ENCODE peak calls at places on chromosome 1, in seven cellular contexts. S, B, X, G, I, T and Z are unnamed samples.

GRCh38 chr1:245084551-245084950 is 70.2 kb upstream of the KIF26B start:
- DNase-seq in S (no peak), B (no peak), X (no peak), G (no peak), I (no peak), T (no peak), Z (no peak)

GRCh38 chr1:55150880-55151582 is 64.1 kb downstream of the USP24 start:
- DNase-seq in S (peak), B (no peak), X (no peak), G (no peak), I (no peak), T (no peak), Z (no peak)

GRCh38 chr1:20194770-20195463 is 8.6 kb upstream of the PLA2G2C start:
- DNase-seq in S (peak), B (peak), X (peak), G (peak), I (no peak), T (peak), Z (peak)

GRCh38 chr1:15090373-15090772 is 63.2 kb upstream of the TMEM51 start:
- DNase-seq in S (no peak), B (no peak), X (no peak), G (no peak), I (no peak), T (no peak), Z (peak)

GRCh38 chr1:1371354-1371740 is 3.7 kb downstream of the AURKAIP1 start:
- DNase-seq in S (peak), B (peak), X (peak), G (no peak), I (peak), T (no peak), Z (no peak)

GRCh38 chr1:210362526-210362925 is 33.8 kb downstream of the HHAT start:
- DNase-seq in S (no peak), B (no peak), X (peak), G (no peak), I (peak), T (no peak), Z (no peak)

GRCh38 chr1:230907472-230908205 is 39.3 kb upstream of the C1orf198 start:
- DNase-seq in S (no peak), B (no peak), X (no peak), G (no peak), I (no peak), T (no peak), Z (no peak)

GRCh38 chr1:53400761-53401379 is 58.3 kb upstream of the DMRTB1 start:
- DNase-seq in S (no peak), B (no peak), X (no peak), G (no peak), I (peak), T (no peak), Z (no peak)

GRCh38 chr1:96587222-96587621 is 134.4 kb upstream of the PTBP2 start:
- DNase-seq in S (no peak), B (no peak), X (no peak), G (no peak), I (peak), T (no peak), Z (no peak)

GRCh38 chr1:45359882-45360513 is 19.8 kb upstream of the MUTYH start:
- DNase-seq in S (peak), B (peak), X (peak), G (no peak), I (peak), T (peak), Z (no peak)

GRCh38 chr1:87017994-87018672 is 103.7 kb downstream of the HS2ST1 start:
- DNase-seq in S (no peak), B (no peak), X (peak), G (no peak), I (no peak), T (no peak), Z (no peak)

GRCh38 chr1:186849271-186849671 is 20.5 kb downstream of the PLA2G4A start:
- DNase-seq in S (peak), B (no peak), X (no peak), G (no peak), I (no peak), T (no peak), Z (no peak)

GRCh38 chr1:198165927-198166647 is 9.3 kb downstream of the NEK7 start:
- DNase-seq in S (no peak), B (no peak), X (no peak), G (no peak), I (no peak), T (no peak), Z (no peak)

GRCh38 chr1:184881941-184882648 is 92.2 kb downstream of the NIBAN1 start:
- DNase-seq in S (peak), B (no peak), X (peak), G (no peak), I (peak), T (no peak), Z (no peak)

GRCh38 chr1:94883688-94884087 is 43.2 kb downstream of the CNN3 start:
- DNase-seq in S (no peak), B (no peak), X (peak), G (no peak), I (peak), T (peak), Z (no peak)

GRCh38 chr1:85274969-85275453 is 1.4 kb downstream of the BCL10 start:
- DNase-seq in S (no peak), B (no peak), X (peak), G (no peak), I (no peak), T (peak), Z (no peak)

GRCh38 chr1:177077006-177077405 is 87.5 kb downstream of the ASTN1 start:
- DNase-seq in S (no peak), B (no peak), X (no peak), G (no peak), I (no peak), T (no peak), Z (no peak)

GRCh38 chr1:11535761-11536572 is 57.0 kb downstream of the DISP3 start:
- DNase-seq in S (no peak), B (no peak), X (no peak), G (no peak), I (peak), T (no peak), Z (no peak)

GRCh38 chr1:240806201-240806745 is 194.3 kb upstream of the GREM2 start:
- DNase-seq in S (no peak), B (no peak), X (no peak), G (no peak), I (no peak), T (no peak), Z (no peak)

GRCh38 chr1:195326325-195326724 is 1281.9 kb downstream of the KCNT2 start:
- DNase-seq in S (no peak), B (no peak), X (no peak), G (no peak), I (no peak), T (no peak), Z (no peak)

GRCh38 chr1:235911300-235911662 is 44.6 kb upstream of the LYST start:
- DNase-seq in S (no peak), B (no peak), X (no peak), G (no peak), I (no peak), T (no peak), Z (no peak)

GRCh38 chr1:40783001-40783905 is at the start of gene KCNQ4:
- DNase-seq in S (peak), B (no peak), X (no peak), G (no peak), I (peak), T (no peak), Z (peak)

GRCh38 chr1:206631085-206631509 is 4.2 kb upstream of the DYRK3 start:
- DNase-seq in S (peak), B (no peak), X (peak), G (no peak), I (peak), T (peak), Z (peak)

DNA sequence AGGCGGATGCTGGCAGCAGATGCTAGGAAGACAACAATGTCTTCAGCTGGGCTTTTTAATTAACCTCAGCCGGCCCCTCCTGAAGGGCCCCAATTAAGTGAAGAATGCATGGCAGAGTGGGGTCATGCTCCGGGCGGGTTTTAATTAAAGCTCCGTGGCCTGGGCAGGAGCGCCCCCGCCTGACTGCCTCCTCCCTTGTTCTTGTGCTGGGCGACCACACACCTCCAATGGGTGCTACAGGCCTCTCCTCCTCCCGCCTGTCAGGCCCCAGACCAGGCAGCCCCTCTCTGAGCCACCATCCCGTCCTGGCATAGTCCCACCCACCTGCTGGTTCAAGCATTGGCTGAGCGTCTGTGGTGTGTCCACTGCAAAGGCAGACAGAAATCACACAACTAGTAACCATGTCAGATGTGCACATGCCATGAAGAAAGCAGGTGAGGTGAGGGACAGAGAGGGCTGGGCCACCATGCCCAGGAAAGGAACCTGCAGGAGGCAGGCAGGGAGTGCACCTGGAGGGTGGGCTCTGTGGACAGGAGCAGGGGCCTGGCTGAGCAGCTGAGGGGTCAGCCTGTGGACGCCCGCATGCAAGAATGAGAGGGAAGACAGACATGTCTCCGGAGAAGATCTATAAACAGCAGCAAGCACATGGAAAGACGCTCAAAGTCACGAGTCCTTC is 8.5 kb upstream of the ARF1 start:
- DNase-seq in S (no peak), B (no peak), X (peak), G (no peak), I (no peak), T (no peak), Z (peak)
- TF ChIP-seq CTCF in S (no peak), B (no peak), X (peak), G (no peak), I (peak), T (peak), Z (no peak)

DNA sequence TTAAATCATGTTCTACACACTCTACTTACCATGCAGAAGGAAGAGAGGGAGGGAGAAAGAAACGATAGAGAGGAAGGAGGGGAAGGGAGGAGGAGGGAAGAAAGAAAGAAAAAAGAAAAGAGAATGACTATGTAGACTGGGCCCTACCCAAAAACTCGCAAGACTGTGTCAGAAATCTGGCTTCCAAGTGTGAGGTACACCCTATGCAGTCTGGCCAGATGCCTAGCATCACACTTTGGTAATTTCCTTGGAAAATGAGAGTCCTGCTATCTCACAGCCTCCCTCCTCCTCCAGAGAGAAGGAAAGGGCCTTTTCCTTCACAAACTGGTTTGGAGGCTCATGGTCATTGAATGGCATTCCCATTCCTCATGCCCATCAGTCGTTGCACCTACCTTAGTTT is 86.4 kb upstream of the LRRC8D start:
- DNase-seq in S (no peak), B (no peak), X (peak), G (no peak), I (no peak), T (no peak), Z (no peak)
- TF ChIP-seq CTCF in S (no peak), B (no peak), X (no peak), G (no peak), I (no peak), T (no peak), Z (no peak)

GRCh38 chr1:191453487-191453886 is 704.8 kb upstream of the RGS18 start:
- DNase-seq in S (no peak), B (no peak), X (no peak), G (no peak), I (no peak), T (no peak), Z (no peak)
- TF ChIP-seq CTCF in S (no peak), B (no peak), X (no peak), G (no peak), I (no peak), T (no peak), Z (no peak)

GRCh38 chr1:117066367-117066766 is 6.2 kb downstream of the TTF2 start:
- DNase-seq in S (no peak), B (no peak), X (no peak), G (no peak), I (no peak), T (no peak), Z (no peak)

GRCh38 chr1:117067528-117068370 is 7.6 kb downstream of the TTF2 start:
- DNase-seq in S (peak), B (no peak), X (peak), G (no peak), I (peak), T (peak), Z (peak)

GRCh38 chr1:117070124-117070523 is 10.0 kb downstream of the TTF2 start:
- DNase-seq in S (no peak), B (no peak), X (peak), G (no peak), I (no peak), T (peak), Z (no peak)

GRCh38 chr1:117068580-117068979 is 8.5 kb downstream of the TTF2 start:
- DNase-seq in S (no peak), B (no peak), X (no peak), G (no peak), I (no peak), T (no peak), Z (no peak)

GRCh38 chr1:117069220-117069844 is 9.2 kb downstream of the TTF2 start:
- DNase-seq in S (no peak), B (no peak), X (no peak), G (no peak), I (no peak), T (no peak), Z (no peak)
- TF ChIP-seq CTCF in S (no peak), B (no peak), X (no peak), G (no peak), I (no peak), T (no peak), Z (no peak)

DNA sequence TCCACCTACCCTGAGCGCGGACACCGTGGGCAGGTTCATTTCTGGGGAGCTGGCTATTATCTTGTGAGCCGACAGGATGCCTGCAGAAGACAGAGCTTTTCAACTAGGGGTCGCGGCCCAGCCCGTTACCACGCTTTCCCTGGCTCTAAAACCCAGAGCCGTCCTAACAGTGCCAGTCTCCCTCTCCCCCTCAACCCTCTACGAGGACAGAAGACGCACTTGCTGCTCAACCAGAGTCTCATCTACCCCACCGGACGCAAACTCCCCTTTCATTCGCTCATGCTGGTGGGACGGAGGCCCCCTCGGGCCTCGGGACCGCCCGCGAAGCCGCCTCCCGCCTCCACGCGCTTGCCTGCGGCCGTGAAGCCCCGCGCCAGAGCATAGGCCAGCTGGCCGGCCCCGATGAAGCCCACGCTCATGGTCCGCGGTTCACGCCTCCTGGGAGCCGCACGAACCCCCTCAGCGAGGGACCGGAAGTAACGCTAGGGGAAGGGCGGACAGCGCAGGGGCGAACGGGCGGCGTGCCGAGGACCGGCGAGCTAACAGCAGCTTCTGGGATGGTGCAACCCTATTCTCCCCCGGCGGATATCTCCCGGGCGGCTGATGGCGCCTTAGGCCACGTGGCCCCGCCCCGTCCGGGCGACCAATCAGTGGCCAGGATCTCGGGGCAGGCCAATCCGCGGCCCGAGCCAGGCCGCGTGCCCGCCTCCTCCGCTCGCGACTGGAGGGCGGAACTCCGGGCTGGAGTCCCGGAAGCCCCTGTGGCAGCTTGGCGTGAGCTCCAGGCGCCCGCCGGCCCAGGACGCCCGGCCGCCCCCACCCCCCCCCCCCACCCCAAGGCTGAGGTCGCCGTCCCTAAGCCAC is at the start of gene PYCR2:
- DNase-seq in S (peak), B (peak), X (peak), G (peak), I (peak), T (peak), Z (peak)
- TF ChIP-seq CTCF in S (no peak), B (no peak), X (no peak), G (no peak), I (no peak), T (no peak), Z (no peak)

DNA sequence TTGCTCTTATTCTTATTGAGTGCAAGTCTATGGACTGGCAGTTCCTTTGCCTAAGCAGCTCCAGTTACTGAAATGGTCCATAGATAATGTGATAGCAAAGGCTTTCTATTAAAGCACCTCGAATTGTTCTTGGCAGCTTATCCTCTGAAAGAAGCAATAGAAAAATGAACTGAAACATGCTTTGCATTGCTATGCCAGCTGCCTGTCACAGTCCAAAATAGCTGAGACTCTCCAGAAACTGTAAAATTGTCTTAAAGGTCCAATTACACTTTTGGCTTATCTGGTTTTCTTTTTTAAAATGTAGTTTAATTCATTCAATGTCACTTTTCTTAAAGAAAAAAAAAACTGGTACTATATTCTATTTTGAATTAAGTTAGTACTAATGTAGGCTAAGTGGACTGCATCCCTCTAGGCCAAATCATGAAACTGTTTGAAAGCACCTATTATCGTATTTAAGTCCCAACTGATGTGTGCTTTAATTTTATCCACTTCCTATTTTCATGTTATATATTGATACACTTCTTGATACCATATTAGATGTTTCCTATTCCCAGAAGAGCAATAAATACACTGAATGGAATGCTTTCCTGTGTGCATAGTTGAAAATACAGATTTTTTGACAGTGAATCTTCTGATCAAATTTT is 208.0 kb upstream of the DEPDC1 start:
- DNase-seq in S (no peak), B (no peak), X (no peak), G (no peak), I (no peak), T (no peak), Z (no peak)
- TF ChIP-seq CTCF in S (no peak), B (no peak), X (no peak), G (no peak), I (no peak), T (no peak), Z (no peak)

GRCh38 chr1:115275216-115275615 is 62.8 kb downstream of the NGF start:
- DNase-seq in S (peak), B (no peak), X (peak), G (no peak), I (no peak), T (peak), Z (no peak)
- TF ChIP-seq CTCF in S (peak), B (no peak), X (peak), G (no peak), I (peak), T (peak), Z (peak)